ENCODE peak calls at places on chromosome 11, in six cellular contexts. C, T, Y, S, V and Z are unnamed samples.

GRCh38 chr11:128694618-128695481 is 978 bp downstream of the FLI1 start:
- DNase-seq in V (no peak), Y (peak; percentile 44), S (no peak), C (peak; percentile 66), T (peak; percentile 39), Z (no peak)

GRCh38 chr11:97938789-97939188 is 1082.0 kb upstream of the CNTN5 start:
- DNase-seq in S (no peak), V (no peak), Y (no peak), C (peak; percentile 18), T (no peak), Z (no peak)

GRCh38 chr11:116335891-116336290 is 436.9 kb downstream of the BUD13 start:
- DNase-seq in T (no peak), S (no peak), V (no peak), Y (no peak), C (no peak), Z (no peak)

GRCh38 chr11:73894725-73895335 is 18.0 kb downstream of the PAAF1 start:
- DNase-seq in T (no peak), C (no peak), S (no peak), Y (no peak), V (no peak), Z (no peak)

GRCh38 chr11:31295308-31295707 is 74.2 kb downstream of the DCDC1 start:
- DNase-seq in V (no peak), S (no peak), Y (no peak), C (no peak), T (no peak), Z (no peak)

GRCh38 chr11:65863889-65864757 is 3.9 kb downstream of the MUS81 start:
- DNase-seq in S (no peak), Y (no peak), T (no peak), C (peak; percentile 0), V (no peak), Z (no peak)

GRCh38 chr11:33375688-33376311 is 118.6 kb downstream of the HIPK3 start:
- DNase-seq in C (peak; percentile 75), Y (no peak), T (peak; percentile 20), V (peak; percentile 60), S (no peak), Z (peak; percentile 37)

GRCh38 chr11:101523634-101524260 is 60.1 kb downstream of the TRPC6 start:
- DNase-seq in T (no peak), V (no peak), C (no peak), Y (no peak), S (no peak), Z (no peak)

GRCh38 chr11:16613401-16614381 is 124.8 kb upstream of the C11orf58 start:
- DNase-seq in T (peak; percentile 84), S (peak; percentile 90), C (peak; percentile 96), V (peak; percentile 90), Y (peak; percentile 90), Z (peak; percentile 93)

GRCh38 chr11:11505190-11505589 is 116.6 kb downstream of the GALNT18 start:
- DNase-seq in S (no peak), T (no peak), C (no peak), V (no peak), Y (no peak), Z (no peak)

GRCh38 chr11:42766191-42766590 is 545.6 kb upstream of the API5 start:
- DNase-seq in T (no peak), Y (no peak), C (no peak), V (no peak), S (no peak), Z (no peak)

GRCh38 chr11:68312117-68312779 is at the start of gene LRP5:
- DNase-seq in S (peak; percentile 43), Y (peak; percentile 78), C (peak; percentile 73), V (peak; percentile 24), T (peak; percentile 66), Z (no peak)

GRCh38 chr11:69825037-69825834 is 6.0 kb upstream of the FGF3 start:
- DNase-seq in C (no peak), V (no peak), S (no peak), T (no peak), Y (peak; percentile 75), Z (no peak)

GRCh38 chr11:113119074-113119473 is 157.9 kb downstream of the NCAM1 start:
- DNase-seq in Y (no peak), C (no peak), T (no peak), S (no peak), V (no peak), Z (no peak)

GRCh38 chr11:118142809-118143208 is 9.8 kb downstream of the SCN4B start:
- DNase-seq in T (no peak), S (no peak), C (no peak), V (no peak), Y (no peak), Z (no peak)

GRCh38 chr11:122038543-122038942 is 77.5 kb downstream of the BLID start:
- DNase-seq in T (no peak), Y (no peak), S (no peak), C (peak; percentile 12), V (no peak), Z (peak; percentile 21)

GRCh38 chr11:44351006-44351660 is 41.2 kb upstream of the ALX4 start:
- DNase-seq in T (no peak), S (no peak), C (no peak), V (no peak), Y (no peak), Z (no peak)

GRCh38 chr11:68842427-68843051 is 823 bp upstream of the CPT1A start:
- DNase-seq in Y (no peak), C (no peak), T (no peak), S (no peak), V (no peak), Z (no peak)

GRCh38 chr11:126210871-126211235 is 597 bp downstream of the RPUSD4 start:
- DNase-seq in T (no peak), V (no peak), C (peak; percentile 43), S (no peak), Y (peak; percentile 42), Z (no peak)

GRCh38 chr11:93775289-93775688 is 8.8 kb upstream of the MED17 start:
- DNase-seq in S (no peak), V (no peak), Y (no peak), T (peak; percentile 27), C (peak; percentile 45), Z (no peak)

GRCh38 chr11:97683733-97684132 is 1293.9 kb downstream of the JRKL start:
- DNase-seq in V (no peak), S (no peak), C (peak; percentile 23), T (peak; percentile 10), Y (no peak), Z (no peak)

GRCh38 chr11:117519590-117519989 is 191.9 kb downstream of the CEP164 start:
- DNase-seq in S (peak; percentile 55), C (no peak), T (no peak), Y (no peak), V (no peak), Z (no peak)

GRCh38 chr11:132126973-132127900 is 756.8 kb downstream of the NTM start:
- DNase-seq in C (peak; percentile 66), S (peak; percentile 50), T (peak; percentile 11), Y (no peak), V (peak; percentile 88), Z (peak; percentile 36)

GRCh38 chr11:65492387-65492636 is 6.5 kb upstream of the MALAT1 start:
- DNase-seq in C (no peak), V (no peak), S (peak; percentile 5), T (no peak), Y (no peak), Z (no peak)

GRCh38 chr11:86246293-86246675 is 1.7 kb downstream of the EED start:
- DNase-seq in V (no peak), C (no peak), Y (no peak), S (no peak), T (no peak), Z (no peak)

GRCh38 chr11:27795955-27796861 is 96.0 kb upstream of the BDNF start:
- DNase-seq in V (peak; percentile 66), C (peak; percentile 87), T (peak; percentile 12), Y (peak; percentile 81), S (peak; percentile 18), Z (peak; percentile 57)

GRCh38 chr11:80593981-80594380 is 1153.2 kb upstream of the TENM4 start:
- DNase-seq in T (no peak), C (no peak), S (no peak), Y (no peak), V (no peak), Z (no peak)

GRCh38 chr11:120054016-120054752 is 83.7 kb downstream of the TRIM29 start:
- DNase-seq in C (no peak), Y (no peak), V (no peak), S (no peak), T (no peak), Z (no peak)